ENCODE peak calls at places on chromosome 13, in five cellular contexts. L, M, B, Q and H are unnamed samples.

GRCh38 chr13:99093997-99094396 is 106.7 kb upstream of the UBAC2 start:
- DNase-seq in L (peak), B (no peak), Q (no peak), M (no peak), H (no peak)

GRCh38 chr13:90968510-90968909 is 379.0 kb upstream of the MIR17HG start:
- DNase-seq in M (no peak), B (no peak), Q (peak), L (peak), H (peak)

GRCh38 chr13:113927661-113928581 is 46.0 kb downstream of the C13orf46 start:
- DNase-seq in L (peak), B (peak), Q (no peak), M (peak), H (peak)

GRCh38 chr13:50244913-50245574 is 229.8 kb downstream of the KCNRG start:
- DNase-seq in Q (peak), M (peak), L (peak), B (peak), H (peak)

GRCh38 chr13:41308241-41308640 is 2.8 kb upstream of the NAA16 start:
- DNase-seq in M (no peak), B (peak), Q (no peak), L (no peak), H (no peak)

GRCh38 chr13:33459702-33460101 is 174.1 kb upstream of the STARD13 start:
- DNase-seq in M (no peak), L (no peak), Q (no peak), B (no peak), H (no peak)

GRCh38 chr13:100154835-100155463 is 66.1 kb downstream of the PCCA start:
- DNase-seq in B (no peak), Q (no peak), L (no peak), M (no peak), H (no peak)

GRCh38 chr13:51632643-51633357 is 48.5 kb downstream of the WDFY2 start:
- DNase-seq in M (no peak), B (no peak), Q (no peak), L (peak), H (no peak)

GRCh38 chr13:24161010-24161775 is 673 bp downstream of the SPATA13 start:
- DNase-seq in B (no peak), L (no peak), Q (peak), M (no peak), H (peak)

GRCh38 chr13:86052141-86052540 is 252.9 kb upstream of the SLITRK6 start:
- DNase-seq in L (no peak), B (no peak), Q (no peak), M (no peak), H (no peak)

GRCh38 chr13:113950451-113951245 is 23.2 kb downstream of the C13orf46 start:
- DNase-seq in L (no peak), Q (no peak), B (no peak), M (no peak), H (no peak)

GRCh38 chr13:97328222-97328790 is 105.7 kb upstream of the RAP2A start:
- DNase-seq in Q (no peak), L (peak), M (peak), B (peak), H (no peak)
- H2AFZ ChIP-seq in Q (no peak), L (peak), M (peak), B (no peak), H (no peak)

GRCh38 chr13:73096173-73097117 is 37.6 kb downstream of the KLF5 start:
- DNase-seq in M (peak), Q (no peak), L (peak), B (peak), H (peak)

GRCh38 chr13:73107459-73107858 is 48.7 kb downstream of the KLF5 start:
- DNase-seq in M (no peak), Q (no peak), B (no peak), L (no peak), H (no peak)

GRCh38 chr13:73106513-73107214 is 47.9 kb downstream of the KLF5 start:
- DNase-seq in M (no peak), L (no peak), Q (no peak), B (no peak), H (no peak)

GRCh38 chr13:73103238-73103637 is 44.4 kb downstream of the KLF5 start:
- DNase-seq in Q (no peak), B (no peak), M (no peak), L (no peak), H (no peak)

GRCh38 chr13:73101608-73102007 is 42.8 kb downstream of the KLF5 start:
- DNase-seq in M (no peak), Q (no peak), B (no peak), L (no peak), H (no peak)
- H3K4me2 ChIP-seq in M (no peak), Q (no peak), B (no peak), L (no peak), H (no peak)

GRCh38 chr13:112605531-112605990 is 17.6 kb upstream of the TUBGCP3 start:
- DNase-seq in Q (no peak), M (no peak), L (no peak), B (no peak), H (no peak)
- H3K4me3 ChIP-seq in Q (no peak), M (no peak), L (peak), B (peak), H (peak)

GRCh38 chr13:47650221-47650620 is 350.9 kb downstream of the SUCLA2 start:
- DNase-seq in L (no peak), B (no peak), Q (no peak), M (no peak), H (no peak)
- H2AFZ ChIP-seq in L (no peak), B (no peak), Q (no peak), M (no peak), H (no peak)